ENCODE peak calls at places on chromosomes 12 and 14, in five cellular contexts. A is HAP-1, L is HCT116, V is uterus, C is endodermal cell. M is an unnamed sample. For H3K27me3, the result is how much of the 10 kb centered on the place peaks cover.

GRCh38 chr12:63965936-63966602 is 121.6 kb downstream of the SRGAP1 start:
- DNase-seq in L (no peak), A (peak), C (no peak), V (no peak), M (no peak)

GRCh38 chr14:22106700-22107697 is 433.4 kb upstream of the OR4E1 start:
- DNase-seq in L (no peak), V (no peak), A (no peak), C (no peak), M (peak)

GRCh38 chr14:45185110-45185814 is 49.5 kb downstream of the FANCM start:
- DNase-seq in C (no peak), A (no peak), L (no peak), V (no peak), M (no peak)

GRCh38 chr14:26370118-26370517 is 227.7 kb downstream of the NOVA1 start:
- DNase-seq in L (no peak), A (no peak), V (no peak), C (no peak), M (peak)

GRCh38 chr14:24630872-24631477 is 3.0 kb downstream of the GZMB start:
- DNase-seq in C (no peak), A (no peak), L (no peak), V (no peak), M (peak)

GRCh38 chr14:106436310-106436905 is 910.0 kb downstream of the TMEM121 start:
- DNase-seq in A (no peak), V (no peak), C (peak), L (no peak), M (no peak)

GRCh38 chr12:32166510-32166909 is 59.9 kb downstream of the BICD1 start:
- DNase-seq in C (no peak), V (no peak), A (no peak), L (no peak), M (no peak)

GRCh38 chr12:92070864-92071445 is 74.7 kb downstream of the BTG1 start:
- DNase-seq in L (no peak), C (no peak), V (peak), A (no peak), M (no peak)

GRCh38 chr12:74245458-74245857 is 292.2 kb upstream of the ATXN7L3B start:
- DNase-seq in A (no peak), L (no peak), V (no peak), C (no peak), M (no peak)

GRCh38 chr12:85405781-85406522 is 125.9 kb downstream of the ALX1 start:
- DNase-seq in A (no peak), V (no peak), L (no peak), C (no peak), M (no peak)

GRCh38 chr14:61512508-61512907 is 182.8 kb upstream of the HIF1A start:
- DNase-seq in V (no peak), L (no peak), C (no peak), A (no peak), M (no peak)

GRCh38 chr12:12822886-12823285 is 9.7 kb downstream of the DDX47 start:
- DNase-seq in L (no peak), A (no peak), C (no peak), V (no peak), M (no peak)

GRCh38 chr14:85531141-85531593 is 1.2 kb downstream of the FLRT2 start:
- DNase-seq in L (no peak), C (peak), A (no peak), V (peak), M (peak)

GRCh38 chr14:60933920-60934655 is 46.8 kb downstream of the TRMT5 start:
- DNase-seq in A (peak), V (no peak), C (no peak), L (no peak), M (no peak)

GRCh38 chr12:9098115-9098452 is 17.6 kb downstream of the A2M start:
- DNase-seq in A (peak), L (no peak), V (no peak), C (no peak), M (no peak)

GRCh38 chr12:38906482-38907170 is 1.2 kb upstream of the CPNE8 start:
- DNase-seq in C (peak), A (peak), V (peak), L (peak), M (peak)

GRCh38 chr14:58898655-58899316 is 261.0 kb downstream of the DACT1 start:
- DNase-seq in A (no peak), C (no peak), L (no peak), V (no peak), M (peak)

GRCh38 chr14:22466520-22466919 is 122.5 kb downstream of the DAD1 start:
- DNase-seq in L (no peak), V (no peak), A (no peak), C (no peak), M (peak)

GRCh38 chr12:112777387-112778025 is 14.0 kb upstream of the RPH3A start:
- DNase-seq in L (no peak), C (peak), V (no peak), A (no peak), M (no peak)

GRCh38 chr14:82055511-82055910 is 521.9 kb upstream of the SEL1L start:
- DNase-seq in A (no peak), C (no peak), V (no peak), L (no peak), M (no peak)

GRCh38 chr12:128830505-128830893 is 6.7 kb upstream of the SLC15A4 start:
- DNase-seq in V (no peak), L (no peak), A (no peak), C (no peak), M (no peak)

GRCh38 chr12:73321776-73322175 is 1049.6 kb downstream of the TRHDE start:
- DNase-seq in L (no peak), C (no peak), A (no peak), V (no peak), M (no peak)

GRCh38 chr12:124883263-124883876 is 19.7 kb upstream of the SCARB1 start:
- DNase-seq in C (peak), A (no peak), V (no peak), L (no peak), M (no peak)

GRCh38 chr12:106954462-106955376 is 988 bp upstream of the TMEM263 start:
- DNase-seq in C (peak), A (no peak), V (peak), L (no peak), M (no peak)

GRCh38 chr12:117360551-117361311 is 695 bp downstream of the NOS1 start:
- DNase-seq in L (no peak), C (peak), A (no peak), V (no peak), M (peak)

GRCh38 chr14:55540847-55541773 is 38.9 kb upstream of the KTN1 start:
- DNase-seq in V (no peak), C (no peak), L (no peak), A (no peak), M (no peak)

GRCh38 chr12:65998031-65998430 is 132.5 kb downstream of the LLPH start:
- DNase-seq in V (no peak), A (no peak), C (no peak), L (no peak), M (no peak)

GRCh38 chr12:128959931-128960330 is 106.7 kb downstream of the GLT1D1 start:
- DNase-seq in A (no peak), L (no peak), V (no peak), C (no peak), M (no peak)

GRCh38 chr12:52683575-52684300 is 3.5 kb upstream of the KRT1 start:
- DNase-seq in A (no peak), V (no peak), L (no peak), C (no peak), M (no peak)

GRCh38 chr14:21868442-21869046 is 194.9 kb upstream of the OR4E1 start:
- DNase-seq in C (peak), L (peak), V (no peak), A (peak), M (peak)

GRCh38 chr12:114504311-114504710 is 98.4 kb upstream of the TBX5 start:
- DNase-seq in C (no peak), A (no peak), V (no peak), L (no peak), M (no peak)

GRCh38 chr12:114512351-114512750 is 106.4 kb upstream of the TBX5 start:
- DNase-seq in V (no peak), C (no peak), A (no peak), L (no peak), M (no peak)

DNA sequence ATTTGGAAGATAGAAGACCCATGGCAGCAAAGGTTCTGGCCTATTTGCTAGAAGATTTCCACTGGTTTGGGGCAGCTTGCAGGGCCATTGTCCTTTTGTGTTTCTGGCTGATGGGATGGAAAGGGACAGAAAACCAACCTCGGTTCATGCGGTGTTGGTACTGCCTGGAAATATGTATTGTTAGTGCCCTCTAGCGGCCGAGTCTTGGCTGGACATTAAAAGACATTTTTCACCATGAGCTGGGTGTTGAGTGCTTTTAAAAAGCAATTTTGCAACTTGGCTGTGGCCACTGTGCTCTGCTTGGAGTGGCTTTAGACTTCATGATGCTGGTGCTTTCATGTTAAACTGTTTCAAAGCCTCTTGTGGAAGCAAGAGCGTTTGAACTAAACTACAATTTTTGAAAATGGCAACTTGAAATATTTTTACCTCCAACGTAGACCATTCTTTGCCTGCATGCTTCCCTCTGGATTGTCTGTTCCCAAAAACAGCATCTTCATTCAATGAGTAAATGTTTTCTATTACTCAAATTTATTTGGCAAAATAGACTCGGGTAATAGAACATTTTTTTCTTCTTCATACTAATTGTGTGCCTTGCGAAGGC is 102.7 kb upstream of the TBX5 start:
- DNase-seq in V (peak), A (peak), C (peak), L (peak), M (peak)
- H3K27me3 ChIP-seq in V (under half), A (under half), C (under half), L (under half), M (under half)

GRCh38 chr12:57640156-57641042 is 7.4 kb upstream of the B4GALNT1 start:
- DNase-seq in L (no peak), V (no peak), A (no peak), C (peak), M (no peak)
- H3K27me3 ChIP-seq in L (under half), V (under half), A (under half), C (under half), M (under half)

GRCh38 chr12:132379576-132379975 is 50.2 kb upstream of the GALNT9 start:
- DNase-seq in C (no peak), A (no peak), L (no peak), V (no peak), M (no peak)
- H3K27me3 ChIP-seq in C (under half), A (under half), L (under half), V (under half), M (under half)

GRCh38 chr12:46246021-46246700 is 22.7 kb downstream of the SLC38A1 start:
- DNase-seq in V (no peak), L (no peak), C (no peak), A (no peak), M (no peak)
- H3K27me3 ChIP-seq in V (under half), L (under half), C (under half), A (under half), M (under half)

GRCh38 chr12:54055522-54055921 is 1.9 kb downstream of the HOXC4 start:
- DNase-seq in L (no peak), V (no peak), C (no peak), A (no peak), M (no peak)

GRCh38 chr12:54051916-54052744 is 1.5 kb upstream of the HOXC4 start:
- DNase-seq in A (peak), V (no peak), L (no peak), C (no peak), M (no peak)

GRCh38 chr12:54054442-54055332 is 1.1 kb downstream of the HOXC4 start:
- DNase-seq in C (no peak), V (no peak), A (peak), L (no peak), M (no peak)

GRCh38 chr12:54052745-54053624 is 650 bp upstream of the HOXC4 start:
- DNase-seq in A (no peak), V (no peak), L (no peak), C (peak), M (no peak)

GRCh38 chr12:54053625-54054441 is at the start of gene HOXC4:
- DNase-seq in V (no peak), C (peak), A (no peak), L (no peak), M (no peak)
- H3K27me3 ChIP-seq in V (under half), C (half or more), A (half or more), L (under half), M (under half)

GRCh38 chr12:132374821-132375445 is 45.5 kb upstream of the GALNT9 start:
- DNase-seq in L (no peak), C (no peak), V (no peak), A (no peak), M (no peak)
- H3K27me3 ChIP-seq in L (under half), C (under half), V (under half), A (half or more), M (under half)

DNA sequence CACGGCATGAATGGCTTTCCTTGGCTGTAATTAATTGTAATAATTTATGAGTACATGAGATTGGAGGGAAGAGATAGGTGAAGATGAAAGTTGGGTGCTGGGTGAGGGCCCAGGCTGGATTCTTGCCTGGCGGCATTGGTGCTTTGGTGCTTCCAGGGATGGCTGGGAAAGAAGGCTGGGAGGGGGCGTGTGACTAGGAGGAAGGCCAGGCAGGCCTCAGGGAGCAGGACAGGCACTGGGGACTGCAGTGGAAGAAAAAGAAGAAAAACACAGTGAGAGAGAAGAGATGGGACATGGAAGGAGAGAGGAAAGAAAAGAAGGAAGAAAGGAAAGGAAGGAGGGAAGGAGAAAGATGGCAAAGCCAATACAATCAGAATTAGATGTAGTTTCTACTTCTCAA is 3.7 kb downstream of the HOXC9 start:
- DNase-seq in V (no peak), A (no peak), L (no peak), C (no peak), M (no peak)
- H3K27me3 ChIP-seq in V (under half), A (under half), L (under half), C (half or more), M (under half)

DNA sequence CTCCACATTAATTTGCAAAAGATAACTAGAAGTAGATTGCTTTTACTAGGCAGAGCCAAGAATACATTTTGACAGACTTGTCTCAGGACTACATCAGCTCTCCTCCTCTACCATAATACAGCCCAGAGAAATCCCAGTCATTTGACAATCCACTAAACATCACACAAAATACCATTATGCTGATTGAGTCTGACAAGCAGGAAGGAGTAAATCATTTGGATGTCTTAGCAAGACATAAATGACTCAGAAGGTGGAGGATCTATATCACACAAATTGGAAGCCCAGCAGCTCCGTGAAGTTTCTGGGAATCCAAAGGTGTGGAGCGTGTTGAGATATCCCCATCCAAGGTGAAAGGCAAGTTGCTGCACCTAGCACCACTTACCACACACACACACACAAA is 75.4 kb upstream of the FKBP4 start:
- DNase-seq in V (no peak), A (no peak), L (no peak), C (no peak), M (peak)
- H3K27me3 ChIP-seq in V (under half), A (under half), L (half or more), C (half or more), M (under half)

M was measured in foreskin keratinocyte.